ENCODE peak calls at places on chromosomes 7 and 10, in six cellular contexts. Q is WTC11, Z is H9, H is stomach, Y is upper lobe of right lung, E is activated B cell treated with CpG ODN at 0.5 μM for 24 hours. G is an unnamed sample.

GRCh38 chr7:13713092-13713491 is 276.4 kb downstream of the ETV1 start:
- DNase-seq in Q (no peak), Z (no peak), H (no peak), Y (no peak), E (no peak), G (no peak)

GRCh38 chr10:71333154-71333887 is 14.3 kb downstream of the SLC29A3 start:
- DNase-seq in Q (no peak), Z (no peak), H (no peak), Y (peak; percentile 76), E (no peak), G (no peak)

GRCh38 chr7:22549667-22550513 is 49.9 kb upstream of the STEAP1B start:
- DNase-seq in Q (peak; percentile 90), Z (peak; percentile 95), H (no peak), Y (no peak), E (peak; percentile 46), G (peak; percentile 62)

GRCh38 chr10:56823849-56824248 is 462.8 kb upstream of the ZWINT start:
- DNase-seq in Q (no peak), Z (no peak), H (no peak), Y (no peak), E (no peak), G (no peak)

GRCh38 chr10:97623277-97623676 is 10.0 kb downstream of the MORN4 start:
- DNase-seq in Q (no peak), Z (no peak), H (no peak), Y (no peak), E (no peak), G (no peak)

GRCh38 chr7:118580743-118581382 is 356.4 kb downstream of the ANKRD7 start:
- DNase-seq in Q (no peak), Z (no peak), H (no peak), Y (no peak), E (no peak), G (no peak)

GRCh38 chr10:114638874-114639625 is 19.0 kb downstream of the ABLIM1 start:
- DNase-seq in Q (no peak), Z (no peak), H (no peak), Y (no peak), E (no peak), G (no peak)

GRCh38 chr7:82364048-82364447 is 79.5 kb downstream of the CACNA2D1 start:
- DNase-seq in Q (no peak), Z (no peak), H (no peak), Y (no peak), E (no peak), G (no peak)

GRCh38 chr10:129888784-129889616 is 75.1 kb downstream of the EBF3 start:
- DNase-seq in Q (peak; percentile 91), Z (peak; percentile 93), H (no peak), Y (no peak), E (peak; percentile 21), G (no peak)

GRCh38 chr7:1765336-1765735 is 95.3 kb downstream of the ELFN1 start:
- DNase-seq in Q (no peak), Z (no peak), H (no peak), Y (peak; percentile 23), E (no peak), G (no peak)

GRCh38 chr10:60048146-60048545 is 141.8 kb upstream of the CCDC6 start:
- DNase-seq in Q (peak; percentile 67), Z (peak; percentile 66), H (peak; percentile 36), Y (no peak), E (no peak), G (no peak)

GRCh38 chr10:84493951-84494848 is 165.8 kb downstream of the CCSER2 start:
- DNase-seq in Q (no peak), Z (no peak), H (no peak), Y (no peak), E (no peak), G (no peak)

GRCh38 chr7:98202367-98203195 is 8.7 kb upstream of the BHLHA15 start:
- DNase-seq in Q (no peak), Z (no peak), H (no peak), Y (peak; percentile 56), E (peak; percentile 81), G (no peak)

GRCh38 chr7:92685146-92686042 is 95.2 kb upstream of the FAM133B start:
- DNase-seq in Q (no peak), Z (no peak), H (no peak), Y (no peak), E (no peak), G (no peak)

DNA sequence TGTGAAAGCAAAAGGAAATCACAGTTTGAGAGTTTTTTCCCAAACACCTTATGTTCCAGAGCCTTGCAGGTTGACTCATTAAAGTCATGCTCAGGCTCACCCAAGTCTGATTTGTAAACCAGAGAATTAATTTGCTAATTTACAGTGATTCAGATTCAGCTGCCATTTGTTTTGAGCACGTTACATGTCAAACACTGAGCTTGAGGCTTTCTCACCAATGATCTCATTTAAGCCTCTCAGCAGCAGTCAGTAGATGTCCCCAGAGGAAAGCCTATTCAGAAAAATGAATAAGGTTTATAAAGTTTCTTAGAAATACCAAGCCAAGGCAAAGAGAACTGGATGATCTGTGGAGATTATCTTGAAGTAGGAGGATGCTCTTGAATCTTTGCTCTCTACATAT is 420.4 kb downstream of the HTR7 start:
- DNase-seq in Q (no peak), Z (no peak), H (no peak), Y (no peak), E (no peak), G (no peak)
- TF ChIP-seq CTCF in Q (no peak), Z (no peak), H (no peak), Y (no peak), E (no peak), G (no peak)

GRCh38 chr10:128295003-128295402 is 168.8 kb upstream of the MKI67 start:
- DNase-seq in Q (peak; percentile 33), Z (no peak), H (no peak), Y (no peak), E (no peak), G (no peak)
- TF ChIP-seq CTCF in Q (no peak), Z (peak; percentile 60), H (no peak), Y (no peak), E (no peak), G (no peak)

DNA sequence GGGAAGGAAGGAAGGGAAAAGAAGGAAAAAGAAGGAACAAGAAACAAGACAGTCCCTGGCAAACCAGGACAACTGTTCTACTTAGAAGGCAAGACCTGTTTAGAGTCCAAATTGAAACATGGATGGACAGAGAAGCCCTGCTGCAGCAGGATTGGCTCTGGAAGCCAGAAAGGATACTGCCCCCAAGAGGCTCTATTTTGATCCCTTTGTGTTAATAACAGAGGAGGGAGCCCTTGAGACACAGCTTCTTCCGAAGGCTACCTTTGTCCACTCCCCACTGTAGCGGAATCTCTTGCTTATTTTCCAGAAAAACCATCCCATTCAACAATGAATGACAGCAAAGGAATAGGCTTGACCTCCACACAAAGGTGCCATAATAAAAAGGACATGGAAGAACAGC is 120.3 kb upstream of the FOXK1 start:
- DNase-seq in Q (no peak), Z (peak; percentile 48), H (no peak), Y (no peak), E (no peak), G (no peak)
- TF ChIP-seq CTCF in Q (no peak), Z (peak; percentile 60), H (no peak), Y (no peak), E (no peak), G (no peak)

GRCh38 chr7:94240902-94241301 is 153.8 kb upstream of the COL1A2 start:
- DNase-seq in Q (no peak), Z (no peak), H (no peak), Y (no peak), E (no peak), G (no peak)

GRCh38 chr7:94241402-94241925 is 153.2 kb upstream of the COL1A2 start:
- DNase-seq in Q (no peak), Z (no peak), H (no peak), Y (no peak), E (no peak), G (no peak)

GRCh38 chr7:94237417-94237816 is 157.3 kb upstream of the COL1A2 start:
- DNase-seq in Q (no peak), Z (no peak), H (no peak), Y (no peak), E (no peak), G (no peak)

GRCh38 chr7:94239661-94240234 is 154.9 kb upstream of the COL1A2 start:
- DNase-seq in Q (peak; percentile 15), Z (no peak), H (no peak), Y (peak; percentile 73), E (no peak), G (no peak)

DNA sequence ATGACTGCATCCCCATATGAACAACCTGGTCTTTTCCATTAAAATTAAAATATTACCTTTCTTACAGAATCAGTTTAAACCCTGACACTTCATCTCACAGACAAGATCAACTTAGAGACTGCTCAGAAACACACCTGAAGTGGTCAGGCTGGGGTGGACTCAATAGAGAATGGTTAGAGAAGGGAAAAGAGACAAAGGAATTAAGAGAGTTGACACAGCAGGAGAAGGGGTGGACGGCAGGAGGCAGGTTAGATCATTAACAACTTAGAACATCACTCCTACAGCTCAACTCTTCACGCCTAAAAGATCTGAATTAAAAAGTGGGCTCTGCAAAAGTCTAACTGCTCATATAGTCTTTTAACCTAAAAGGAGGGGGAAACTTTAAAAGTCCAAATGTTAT is 157.7 kb upstream of the COL1A2 start:
- DNase-seq in Q (no peak), Z (no peak), H (no peak), Y (no peak), E (no peak), G (no peak)
- TF ChIP-seq CTCF in Q (no peak), Z (no peak), H (no peak), Y (no peak), E (no peak), G (no peak)